ENCODE peak calls at places on chromosomes 6 and 20, in four cellular contexts. C, M, V and W are unnamed samples.

GRCh38 chr6:141152951-141153350 is 979.8 kb upstream of the GJE1 start:
- DNase-seq in C (no peak), M (no peak), V (no peak), W (no peak)

GRCh38 chr6:39824030-39824926 is 32.1 kb downstream of the DAAM2 start:
- DNase-seq in C (no peak), M (no peak), V (no peak), W (no peak)

GRCh38 chr6:125528614-125529013 is 220.8 kb upstream of the HEY2 start:
- DNase-seq in C (no peak), M (no peak), V (no peak), W (no peak)

GRCh38 chr20:63457737-63458136 is 14.7 kb downstream of the KCNQ2 start:
- DNase-seq in C (no peak), M (no peak), V (no peak), W (no peak)

GRCh38 chr6:31246051-31246495 is 25.8 kb downstream of the HLA-C start:
- DNase-seq in C (no peak), M (peak), V (no peak), W (no peak)

GRCh38 chr20:41249371-41249770 is 68.2 kb downstream of the ZHX3 start:
- DNase-seq in C (no peak), M (peak), V (no peak), W (no peak)

GRCh38 chr6:961407-961930 is 268.5 kb upstream of the EXOC2 start:
- DNase-seq in C (no peak), M (no peak), V (no peak), W (no peak)

GRCh38 chr6:13116155-13116554 is 212.2 kb downstream of the TBC1D7 start:
- DNase-seq in C (no peak), M (no peak), V (no peak), W (no peak)

GRCh38 chr6:157207521-157208076 is 115.7 kb downstream of the TMEM242 start:
- DNase-seq in C (no peak), M (no peak), V (no peak), W (no peak)

GRCh38 chr20:48006036-48006833 is 221.0 kb upstream of the SULF2 start:
- DNase-seq in C (peak), M (no peak), V (no peak), W (no peak)

GRCh38 chr6:133701633-133702331 is 187.1 kb upstream of the TCF21 start:
- DNase-seq in C (no peak), M (peak), V (no peak), W (no peak)

GRCh38 chr20:21498646-21499045 is 15.2 kb downstream of the NKX2-2 start:
- DNase-seq in C (no peak), M (no peak), V (no peak), W (no peak)

GRCh38 chr6:135300576-135300975 is 119.5 kb downstream of the MYB start:
- DNase-seq in C (no peak), M (no peak), V (no peak), W (no peak)

GRCh38 chr20:48070961-48071645 is 285.8 kb upstream of the SULF2 start:
- DNase-seq in C (no peak), M (no peak), V (no peak), W (no peak)

GRCh38 chr20:37838769-37839431 is 64.0 kb upstream of the VSTM2L start:
- DNase-seq in C (no peak), M (no peak), V (no peak), W (no peak)

GRCh38 chr20:22914291-22914690 is 120.8 kb upstream of the SSTR4 start:
- DNase-seq in C (no peak), M (no peak), V (no peak), W (no peak)

GRCh38 chr20:16279320-16279719 is 293.9 kb downstream of the KIF16B start:
- DNase-seq in C (no peak), M (no peak), V (no peak), W (no peak)

GRCh38 chr6:112225691-112226090 is 28.7 kb downstream of the LAMA4 start:
- DNase-seq in C (no peak), M (peak), V (no peak), W (no peak)

GRCh38 chr6:88422831-88423230 is 256.7 kb upstream of the CNR1 start:
- DNase-seq in C (no peak), M (peak), V (no peak), W (no peak)

GRCh38 chr20:33697129-33697528 is 10.9 kb upstream of the E2F1 start:
- DNase-seq in C (no peak), M (no peak), V (no peak), W (no peak)

GRCh38 chr20:38209054-38209675 is 44.1 kb upstream of the TGM2 start:
- DNase-seq in C (no peak), M (peak), V (no peak), W (no peak)

GRCh38 chr6:127582777-127583462 is 5.9 kb downstream of the C6orf58 start:
- DNase-seq in C (no peak), M (peak), V (no peak), W (no peak)

GRCh38 chr6:12474167-12475140 is 184.3 kb downstream of the EDN1 start:
- DNase-seq in C (no peak), M (no peak), V (no peak), W (no peak)

GRCh38 chr6:167492096-167492449 is 167.2 kb downstream of the TTLL2 start:
- DNase-seq in C (no peak), M (no peak), V (no peak), W (no peak)

GRCh38 chr20:49231461-49231860 is 12.2 kb downstream of the DDX27 start:
- DNase-seq in C (no peak), M (no peak), V (no peak), W (no peak)